ENCODE peak calls at places on chromosome 22, in nine cellular contexts. One of them, this sample, is unnamed.
A peak's percentile ranks its signal among the peaks of the same experiment; 100 is the strongest.

GRCh38 chr22:23850136-23850611 is 7.5 kb upstream of the SLC2A11 start:
- DNase-seq in skeletal muscle cell: no peak
- DNase-seq in iPS DF 6.9: no peak
- DNase-seq in posterior vena cava: no peak
- DNase-seq in ELR: no peak
- DNase-seq in kidney: peak; percentile 76
- DNase-seq in spleen: peak; percentile 69
- DNase-seq in amygdala: no peak
- DNase-seq in activated CD4-positive, alpha-beta T cell treated with anti-CD3 and anti-CD28 coated beads, Interleukin-2, amount 50 U/mL, for 1 hour: no peak
- DNase-seq in this sample: no peak

GRCh38 chr22:39622881-39623367 is 52.4 kb downstream of the CACNA1I start:
- DNase-seq in ELR: peak; percentile 56
- DNase-seq in spleen: peak; percentile 89
- DNase-seq in activated CD4-positive, alpha-beta T cell treated with anti-CD3 and anti-CD28 coated beads, Interleukin-2, amount 50 U/mL, for 1 hour: peak; percentile 70
- DNase-seq in iPS DF 6.9: peak; percentile 75
- DNase-seq in skeletal muscle cell: no peak
- DNase-seq in kidney: peak; percentile 75
- DNase-seq in amygdala: peak; percentile 23
- DNase-seq in posterior vena cava: peak; percentile 86
- DNase-seq in this sample: peak; percentile 26

GRCh38 chr22:17120711-17121234 is 387 bp downstream of the TMEM121B start:
- DNase-seq in spleen: no peak
- DNase-seq in skeletal muscle cell: no peak
- DNase-seq in kidney: no peak
- DNase-seq in ELR: peak; percentile 17
- DNase-seq in iPS DF 6.9: no peak
- DNase-seq in posterior vena cava: no peak
- DNase-seq in activated CD4-positive, alpha-beta T cell treated with anti-CD3 and anti-CD28 coated beads, Interleukin-2, amount 50 U/mL, for 1 hour: peak; percentile 16
- DNase-seq in amygdala: no peak
- DNase-seq in this sample: no peak

GRCh38 chr22:31944700-31945477 is 554 bp downstream of the YWHAH start:
- DNase-seq in activated CD4-positive, alpha-beta T cell treated with anti-CD3 and anti-CD28 coated beads, Interleukin-2, amount 50 U/mL, for 1 hour: peak; percentile 33
- DNase-seq in iPS DF 6.9: no peak
- DNase-seq in posterior vena cava: peak; percentile 83
- DNase-seq in kidney: peak; percentile 89
- DNase-seq in ELR: peak; percentile 53
- DNase-seq in amygdala: peak; percentile 51
- DNase-seq in spleen: peak; percentile 81
- DNase-seq in skeletal muscle cell: no peak
- DNase-seq in this sample: peak; percentile 40

GRCh38 chr22:49672013-49672516 is 155.6 kb downstream of the BRD1 start:
- DNase-seq in spleen: no peak
- DNase-seq in amygdala: no peak
- DNase-seq in kidney: no peak
- DNase-seq in skeletal muscle cell: no peak
- DNase-seq in posterior vena cava: no peak
- DNase-seq in activated CD4-positive, alpha-beta T cell treated with anti-CD3 and anti-CD28 coated beads, Interleukin-2, amount 50 U/mL, for 1 hour: no peak
- DNase-seq in ELR: no peak
- DNase-seq in iPS DF 6.9: no peak
- DNase-seq in this sample: no peak

GRCh38 chr22:31615940-31616314 is 46.1 kb downstream of the PISD start:
- DNase-seq in ELR: no peak
- DNase-seq in kidney: peak; percentile 54
- DNase-seq in iPS DF 6.9: no peak
- DNase-seq in amygdala: no peak
- DNase-seq in skeletal muscle cell: no peak
- DNase-seq in spleen: no peak
- DNase-seq in activated CD4-positive, alpha-beta T cell treated with anti-CD3 and anti-CD28 coated beads, Interleukin-2, amount 50 U/mL, for 1 hour: no peak
- DNase-seq in posterior vena cava: no peak
- DNase-seq in this sample: no peak

GRCh38 chr22:31818481-31819392 is 64.9 kb downstream of the DEPDC5 start:
- DNase-seq in spleen: no peak
- DNase-seq in activated CD4-positive, alpha-beta T cell treated with anti-CD3 and anti-CD28 coated beads, Interleukin-2, amount 50 U/mL, for 1 hour: no peak
- DNase-seq in amygdala: no peak
- DNase-seq in skeletal muscle cell: no peak
- DNase-seq in kidney: no peak
- DNase-seq in posterior vena cava: no peak
- DNase-seq in ELR: peak; percentile 16
- DNase-seq in iPS DF 6.9: no peak
- DNase-seq in this sample: no peak

GRCh38 chr22:50684986-50685385 is 12.4 kb downstream of the SHANK3 start:
- DNase-seq in iPS DF 6.9: no peak
- DNase-seq in activated CD4-positive, alpha-beta T cell treated with anti-CD3 and anti-CD28 coated beads, Interleukin-2, amount 50 U/mL, for 1 hour: no peak
- DNase-seq in skeletal muscle cell: no peak
- DNase-seq in spleen: no peak
- DNase-seq in kidney: no peak
- DNase-seq in ELR: peak; percentile 47
- DNase-seq in amygdala: no peak
- DNase-seq in posterior vena cava: peak; percentile 72
- DNase-seq in this sample: no peak

GRCh38 chr22:45351956-45352355 is 42.2 kb downstream of the FAM118A start:
- DNase-seq in activated CD4-positive, alpha-beta T cell treated with anti-CD3 and anti-CD28 coated beads, Interleukin-2, amount 50 U/mL, for 1 hour: no peak
- DNase-seq in iPS DF 6.9: no peak
- DNase-seq in spleen: no peak
- DNase-seq in posterior vena cava: no peak
- DNase-seq in amygdala: no peak
- DNase-seq in skeletal muscle cell: no peak
- DNase-seq in kidney: no peak
- DNase-seq in ELR: no peak
- DNase-seq in this sample: no peak

GRCh38 chr22:42662114-42663021 is 13.2 kb upstream of the CYB5R3 start:
- DNase-seq in kidney: peak; percentile 93
- DNase-seq in posterior vena cava: peak; percentile 95
- DNase-seq in activated CD4-positive, alpha-beta T cell treated with anti-CD3 and anti-CD28 coated beads, Interleukin-2, amount 50 U/mL, for 1 hour: peak; percentile 78
- DNase-seq in ELR: peak; percentile 79
- DNase-seq in spleen: peak; percentile 95
- DNase-seq in iPS DF 6.9: no peak
- DNase-seq in skeletal muscle cell: no peak
- DNase-seq in amygdala: peak; percentile 63
- DNase-seq in this sample: peak; percentile 80

This sample was measured in dorsolateral prefrontal cortex.